ENCODE peak calls at places on chromosomes 12 and 14, in six cellular contexts. G is activated effector memory CD4-positive, alpha-beta T cell treated with anti-CD3 and anti-CD28 coated beads, Interleukin-2, amount 50 U/mL, for 16 hours; E is breast epithelium; U is cardiac muscle cell; K is activated gamma-delta T cell treated with anti-CD3 and anti-CD28 coated beads, Interleukin-2, amount 50 U/mL, for 16 hours; R is substantia nigra. X is an unnamed sample.

GRCh38 chr12:104171785-104172563 is 34.0 kb upstream of the NFYB start:
- DNase-seq in G (no peak), E (no peak), K (no peak), U (peak), R (no peak), X (no peak)

GRCh38 chr12:10331642-10332239 is 24.1 kb downstream of the KLRD1 start:
- DNase-seq in R (no peak), E (no peak), U (peak), G (no peak), K (no peak), X (no peak)

GRCh38 chr14:92586966-92587365 is 73.4 kb downstream of the RIN3 start:
- DNase-seq in K (no peak), R (no peak), E (no peak), U (no peak), G (no peak), X (no peak)

GRCh38 chr14:61628192-61628591 is 67.1 kb upstream of the HIF1A start:
- DNase-seq in K (no peak), U (no peak), E (no peak), R (no peak), G (no peak), X (no peak)

GRCh38 chr12:124928095-124928911 is 13.9 kb upstream of the UBC start:
- DNase-seq in U (no peak), K (no peak), G (peak), R (no peak), E (peak), X (peak)

GRCh38 chr12:58580095-58580494 is 340.2 kb downstream of the LRIG3 start:
- DNase-seq in R (no peak), U (no peak), E (no peak), G (no peak), K (no peak), X (no peak)

GRCh38 chr12:15731940-15732339 is 57.2 kb downstream of the EPS8 start:
- DNase-seq in K (no peak), E (no peak), U (no peak), R (no peak), G (no peak), X (no peak)

GRCh38 chr12:49232940-49233841 is 31.7 kb upstream of the TUBA1C start:
- DNase-seq in G (no peak), E (no peak), R (peak), U (peak), K (no peak), X (no peak)

GRCh38 chr14:95445676-95446075 is 70.8 kb downstream of the SYNE3 start:
- DNase-seq in E (no peak), R (no peak), K (no peak), G (no peak), U (no peak), X (no peak)

GRCh38 chr14:64983439-64984310 is 3.0 kb upstream of the FNTB start:
- DNase-seq in G (peak), U (peak), R (no peak), E (no peak), K (no peak), X (peak)

GRCh38 chr12:91216871-91217270 is 34.3 kb upstream of the DCN start:
- DNase-seq in U (no peak), E (no peak), K (no peak), R (no peak), G (no peak), X (no peak)

GRCh38 chr12:94305293-94305957 is 154.2 kb downstream of the CEP83 start:
- DNase-seq in G (no peak), R (no peak), E (no peak), K (no peak), U (no peak), X (peak)

GRCh38 chr12:106249411-106250135 is 1.8 kb upstream of the CKAP4 start:
- DNase-seq in R (no peak), G (no peak), K (no peak), E (no peak), U (no peak), X (no peak)

GRCh38 chr12:40819427-40820108 is 127.3 kb downstream of the CNTN1 start:
- DNase-seq in E (no peak), K (no peak), R (peak), U (peak), G (no peak), X (no peak)